ENCODE peak calls at places on chromosomes 3 and 15, in nine cellular contexts. Q is lower leg skin; F is NCI-H1092 treated with DMSO at 0.1 percent for 48 hours; H is nucleus accumbens; M is NT2/D1; I is memory B cell; T is AG09319; L is activated effector memory CD4-positive, alpha-beta T cell treated with anti-CD3 and anti-CD28 coated beads, Interleukin-2, amount 50 U/mL, for 16 hours; W is NCI-H345. K is an unnamed sample.

GRCh38 chr15:88911766-88912118 is 1.4 kb downstream of the MFGE8 start:
- DNase-seq in Q (no peak), F (no peak), H (no peak), M (peak), I (no peak), T (no peak), L (no peak), W (no peak), K (no peak)

GRCh38 chr3:33980252-33980651 is 181.8 kb downstream of the PDCD6IP start:
- DNase-seq in Q (no peak), F (peak), H (no peak), M (peak), I (no peak), T (no peak), L (no peak), W (peak), K (peak)

GRCh38 chr3:15051531-15051930 is 13.6 kb downstream of the MRPS25 start:
- DNase-seq in Q (no peak), F (no peak), H (no peak), M (peak), I (no peak), T (no peak), L (peak), W (peak), K (peak)

GRCh38 chr15:69652906-69653305 is 200.3 kb downstream of the RPLP1 start:
- DNase-seq in Q (no peak), F (no peak), H (no peak), M (no peak), I (no peak), T (no peak), L (no peak), W (no peak), K (no peak)

GRCh38 chr3:107369791-107370190 is 7.4 kb upstream of the CCDC54 start:
- DNase-seq in Q (no peak), F (no peak), H (no peak), M (no peak), I (no peak), T (no peak), L (no peak), W (no peak), K (no peak)

GRCh38 chr3:188003188-188004171 is 150.5 kb upstream of the LPP start:
- DNase-seq in Q (no peak), F (peak), H (no peak), M (no peak), I (no peak), T (no peak), L (no peak), W (peak), K (no peak)

GRCh38 chr3:69392850-69393249 is 7.0 kb upstream of the FRMD4B start:
- DNase-seq in Q (no peak), F (no peak), H (no peak), M (no peak), I (no peak), T (no peak), L (no peak), W (no peak), K (no peak)

GRCh38 chr15:50219820-50220219 is 37.8 kb downstream of the SLC27A2 start:
- DNase-seq in Q (no peak), F (no peak), H (no peak), M (no peak), I (no peak), T (no peak), L (no peak), W (no peak), K (no peak)

GRCh38 chr3:186108106-186108940 is 566 bp downstream of the ETV5 start:
- DNase-seq in Q (peak), F (peak), H (no peak), M (peak), I (peak), T (no peak), L (peak), W (peak), K (no peak)

GRCh38 chr3:105353485-105354161 is 13.1 kb upstream of the ALCAM start:
- DNase-seq in Q (no peak), F (no peak), H (no peak), M (no peak), I (peak), T (no peak), L (no peak), W (no peak), K (peak)

GRCh38 chr3:160395297-160395696 is 3.7 kb downstream of the IFT80 start:
- DNase-seq in Q (no peak), F (no peak), H (no peak), M (no peak), I (no peak), T (no peak), L (no peak), W (no peak), K (peak)

GRCh38 chr3:71310595-71311319 is 272.8 kb downstream of the FOXP1 start:
- DNase-seq in Q (peak), F (no peak), H (no peak), M (no peak), I (no peak), T (peak), L (no peak), W (no peak), K (peak)

GRCh38 chr15:31158858-31159569 is 57.5 kb upstream of the TRPM1 start:
- DNase-seq in Q (no peak), F (no peak), H (no peak), M (no peak), I (no peak), T (no peak), L (no peak), W (no peak), K (no peak)

GRCh38 chr3:89025185-89025584 is 82.2 kb upstream of the EPHA3 start:
- DNase-seq in Q (no peak), F (no peak), H (no peak), M (no peak), I (no peak), T (peak), L (no peak), W (no peak), K (no peak)

GRCh38 chr15:84151205-84151931 is 84.2 kb upstream of the GOLGA6L4 start:
- DNase-seq in Q (no peak), F (no peak), H (no peak), M (no peak), I (no peak), T (no peak), L (no peak), W (no peak), K (no peak)

GRCh38 chr15:28093761-28094535 is 5.2 kb downstream of the OCA2 start:
- DNase-seq in Q (no peak), F (no peak), H (no peak), M (no peak), I (no peak), T (no peak), L (no peak), W (no peak), K (no peak)

GRCh38 chr3:62622553-62623174 is 249.3 kb upstream of the FEZF2 start:
- DNase-seq in Q (no peak), F (peak), H (no peak), M (peak), I (no peak), T (peak), L (no peak), W (peak), K (peak)

GRCh38 chr3:65636326-65636725 is 402.4 kb downstream of the MAGI1 start:
- DNase-seq in Q (no peak), F (peak), H (no peak), M (no peak), I (no peak), T (no peak), L (no peak), W (peak), K (no peak)

GRCh38 chr3:181616088-181617070 is 95.3 kb upstream of the SOX2 start:
- DNase-seq in Q (no peak), F (no peak), H (no peak), M (no peak), I (no peak), T (no peak), L (no peak), W (no peak), K (no peak)

GRCh38 chr15:91578511-91578910 is 275.0 kb upstream of the SLCO3A1 start:
- DNase-seq in Q (no peak), F (no peak), H (no peak), M (no peak), I (no peak), T (no peak), L (no peak), W (no peak), K (no peak)

GRCh38 chr3:55183259-55183658 is 255.4 kb upstream of the LRTM1 start:
- DNase-seq in Q (no peak), F (no peak), H (no peak), M (no peak), I (no peak), T (no peak), L (no peak), W (no peak), K (no peak)

GRCh38 chr15:47409038-47409437 is 308.3 kb upstream of the SEMA6D start:
- DNase-seq in Q (no peak), F (no peak), H (no peak), M (no peak), I (no peak), T (no peak), L (no peak), W (no peak), K (no peak)

GRCh38 chr3:11914041-11914440 is 67.4 kb upstream of the TAMM41 start:
- DNase-seq in Q (no peak), F (no peak), H (no peak), M (no peak), I (no peak), T (no peak), L (peak), W (no peak), K (no peak)

GRCh38 chr3:101833446-101833974 is 15.8 kb upstream of the NFKBIZ start:
- DNase-seq in Q (no peak), F (no peak), H (no peak), M (no peak), I (no peak), T (no peak), L (no peak), W (no peak), K (no peak)

GRCh38 chr3:114207768-114208167 is 28.9 kb upstream of the DRD3 start:
- DNase-seq in Q (no peak), F (no peak), H (no peak), M (no peak), I (no peak), T (no peak), L (no peak), W (no peak), K (no peak)

GRCh38 chr15:51861557-51862350 is 32.3 kb downstream of the TMOD3 start:
- DNase-seq in Q (no peak), F (no peak), H (no peak), M (no peak), I (no peak), T (no peak), L (peak), W (no peak), K (peak)

GRCh38 chr15:44081223-44082013 is 113.7 kb downstream of the FRMD5 start:
- DNase-seq in Q (no peak), F (no peak), H (no peak), M (no peak), I (no peak), T (no peak), L (no peak), W (no peak), K (peak)

GRCh38 chr3:64666171-64666581 is 21.6 kb downstream of the ADAMTS9 start:
- DNase-seq in Q (no peak), F (no peak), H (no peak), M (no peak), I (no peak), T (no peak), L (no peak), W (no peak), K (peak)

GRCh38 chr3:172096881-172097420 is 57.6 kb downstream of the FNDC3B start:
- DNase-seq in Q (no peak), F (no peak), H (no peak), M (no peak), I (no peak), T (peak), L (no peak), W (no peak), K (no peak)

GRCh38 chr15:61011576-61012336 is 217.3 kb downstream of the RORA start:
- DNase-seq in Q (no peak), F (no peak), H (no peak), M (peak), I (no peak), T (no peak), L (no peak), W (no peak), K (no peak)

GRCh38 chr3:31699309-31699953 is 166.7 kb downstream of the STT3B start:
- DNase-seq in Q (no peak), F (no peak), H (no peak), M (no peak), I (no peak), T (no peak), L (no peak), W (no peak), K (no peak)

GRCh38 chr15:43515731-43516130 is 1.7 kb upstream of the MAP1A start:
- DNase-seq in Q (no peak), F (no peak), H (no peak), M (no peak), I (no peak), T (no peak), L (no peak), W (no peak), K (no peak)

GRCh38 chr3:65672071-65672470 is 366.6 kb downstream of the MAGI1 start:
- DNase-seq in Q (no peak), F (no peak), H (no peak), M (no peak), I (no peak), T (no peak), L (no peak), W (no peak), K (no peak)

GRCh38 chr15:81940467-81941451 is 105.1 kb downstream of the MEX3B start:
- DNase-seq in Q (no peak), F (no peak), H (no peak), M (no peak), I (no peak), T (no peak), L (no peak), W (no peak), K (no peak)

GRCh38 chr3:25653322-25653721 is 11.4 kb downstream of the TOP2B start:
- DNase-seq in Q (no peak), F (no peak), H (no peak), M (no peak), I (no peak), T (no peak), L (no peak), W (no peak), K (no peak)

GRCh38 chr3:30855390-30855789 is 39.1 kb downstream of the GADL1 start:
- DNase-seq in Q (no peak), F (peak), H (no peak), M (no peak), I (no peak), T (no peak), L (no peak), W (no peak), K (no peak)

GRCh38 chr3:53161820-53162671 is 1.0 kb downstream of the PRKCD start:
- DNase-seq in Q (no peak), F (no peak), H (no peak), M (no peak), I (peak), T (no peak), L (peak), W (no peak), K (peak)

GRCh38 chr3:68173230-68173629 is 518.8 kb upstream of the SUCLG2 start:
- DNase-seq in Q (no peak), F (no peak), H (no peak), M (no peak), I (no peak), T (no peak), L (no peak), W (no peak), K (no peak)

GRCh38 chr15:92454525-92455105 is 60.9 kb downstream of the ST8SIA2 start:
- DNase-seq in Q (no peak), F (no peak), H (no peak), M (no peak), I (no peak), T (no peak), L (no peak), W (no peak), K (no peak)

GRCh38 chr3:123286308-123287023 is 84.7 kb downstream of the SEC22A start:
- DNase-seq in Q (no peak), F (peak), H (no peak), M (peak), I (no peak), T (no peak), L (peak), W (no peak), K (peak)

K was measured in dermis microvascular lymphatic vessel endothelial cell.